ENCODE peak calls at places on chromosomes 6 and 20, in nine cellular contexts. K, N, X, Z, M, E, I, A and F are unnamed samples.

GRCh38 chr6:29764422-29765196 is 41.4 kb downstream of the HLA-F start:
- DNase-seq in K (no peak), N (no peak), X (no peak), Z (peak; percentile 28), M (no peak), E (no peak), I (no peak), A (no peak), F (no peak)

GRCh38 chr6:147285087-147285855 is 81.1 kb downstream of the STXBP5 start:
- DNase-seq in K (peak; percentile 53), N (no peak), X (no peak), Z (peak; percentile 29), M (no peak), E (peak; percentile 10), I (no peak), A (no peak), F (no peak)

GRCh38 chr6:44779130-44779826 is 391.8 kb downstream of the CDC5L start:
- DNase-seq in K (no peak), N (no peak), X (peak; percentile 50), Z (no peak), M (no peak), E (no peak), I (no peak), A (no peak), F (no peak)

GRCh38 chr6:41519748-41520699 is 26.2 kb upstream of the FOXP4 start:
- DNase-seq in K (no peak), N (no peak), X (no peak), Z (no peak), M (no peak), E (no peak), I (no peak), A (no peak), F (no peak)

GRCh38 chr6:75934643-75935472 is 137.6 kb downstream of the IMPG1 start:
- DNase-seq in K (peak; percentile 80), N (peak; percentile 45), X (peak; percentile 21), Z (peak; percentile 81), M (no peak), E (peak; percentile 26), I (no peak), A (no peak), F (no peak)

GRCh38 chr20:25076731-25077609 is 5.0 kb downstream of the VSX1 start:
- DNase-seq in K (peak; percentile 89), N (no peak), X (no peak), Z (no peak), M (no peak), E (no peak), I (no peak), A (no peak), F (peak; percentile 31)

GRCh38 chr6:158797331-158798202 is 21.6 kb downstream of the EZR start:
- DNase-seq in K (peak; percentile 20), N (no peak), X (no peak), Z (peak; percentile 38), M (no peak), E (no peak), I (no peak), A (no peak), F (no peak)

GRCh38 chr20:3040086-3040485 is 3.3 kb upstream of the GNRH2 start:
- DNase-seq in K (no peak), N (no peak), X (no peak), Z (no peak), M (no peak), E (no peak), I (no peak), A (no peak), F (no peak)

GRCh38 chr20:45041464-45042337 is 59.2 kb downstream of the KCNS1 start:
- DNase-seq in K (peak; percentile 60), N (no peak), X (no peak), Z (peak; percentile 73), M (no peak), E (no peak), I (no peak), A (no peak), F (no peak)

GRCh38 chr6:105270511-105270910 is 90.7 kb upstream of the POPDC3 start:
- DNase-seq in K (no peak), N (peak; percentile 19), X (no peak), Z (no peak), M (no peak), E (no peak), I (no peak), A (no peak), F (no peak)

GRCh38 chr6:90044833-90045337 is 150.6 kb downstream of the GJA10 start:
- DNase-seq in K (no peak), N (no peak), X (no peak), Z (peak; percentile 62), M (no peak), E (no peak), I (no peak), A (no peak), F (no peak)

GRCh38 chr6:74606488-74607135 is 599.2 kb downstream of the COL12A1 start:
- DNase-seq in K (no peak), N (peak; percentile 81), X (no peak), Z (peak; percentile 95), M (no peak), E (no peak), I (no peak), A (no peak), F (no peak)

GRCh38 chr6:72525821-72526550 is 95.9 kb upstream of the KCNQ5 start:
- DNase-seq in K (no peak), N (peak; percentile 19), X (no peak), Z (peak; percentile 16), M (no peak), E (no peak), I (no peak), A (no peak), F (no peak)

GRCh38 chr6:83878902-83879644 is 19.6 kb downstream of the CYB5R4 start:
- DNase-seq in K (no peak), N (no peak), X (no peak), Z (no peak), M (no peak), E (no peak), I (no peak), A (no peak), F (no peak)

GRCh38 chr6:89082439-89082838 is 1.9 kb downstream of the PNRC1 start:
- DNase-seq in K (no peak), N (no peak), X (no peak), Z (peak; percentile 32), M (no peak), E (peak; percentile 31), I (no peak), A (no peak), F (no peak)

GRCh38 chr6:9398794-9399373 is 963.5 kb upstream of the SLC35B3 start:
- DNase-seq in K (no peak), N (no peak), X (no peak), Z (no peak), M (no peak), E (no peak), I (no peak), A (no peak), F (no peak)

GRCh38 chr6:109389650-109390274 is 7.5 kb upstream of the CD164 start:
- DNase-seq in K (no peak), N (no peak), X (no peak), Z (no peak), M (no peak), E (no peak), I (no peak), A (no peak), F (no peak)

GRCh38 chr6:134080171-134080795 is 27.9 kb upstream of the SLC2A12 start:
- DNase-seq in K (peak; percentile 57), N (no peak), X (no peak), Z (no peak), M (no peak), E (no peak), I (no peak), A (no peak), F (no peak)

GRCh38 chr6:157861814-157862213 is 38.8 kb downstream of the SNX9 start:
- DNase-seq in K (no peak), N (no peak), X (no peak), Z (peak; percentile 52), M (no peak), E (no peak), I (no peak), A (no peak), F (no peak)

GRCh38 chr6:30676660-30677270 is 4.0 kb upstream of the DHX16 start:
- DNase-seq in K (no peak), N (no peak), X (no peak), Z (no peak), M (no peak), E (no peak), I (no peak), A (no peak), F (no peak)

GRCh38 chr20:44702776-44703175 is 12.4 kb upstream of the CCN5 start:
- DNase-seq in K (no peak), N (peak; percentile 89), X (peak; percentile 96), Z (peak; percentile 95), M (no peak), E (no peak), I (no peak), A (no peak), F (peak; percentile 97)

GRCh38 chr20:50323777-50324604 is 133.4 kb downstream of the CEBPB start:
- DNase-seq in K (no peak), N (no peak), X (no peak), Z (no peak), M (no peak), E (no peak), I (no peak), A (no peak), F (no peak)

GRCh38 chr6:152863618-152864326 is 113.2 kb downstream of the VIP start:
- DNase-seq in K (peak; percentile 73), N (peak; percentile 56), X (peak; percentile 63), Z (peak; percentile 58), M (peak; percentile 19), E (peak; percentile 42), I (peak; percentile 54), A (peak; percentile 58), F (no peak)

GRCh38 chr6:12582421-12583110 is 134.0 kb upstream of the PHACTR1 start:
- DNase-seq in K (no peak), N (no peak), X (no peak), Z (no peak), M (no peak), E (no peak), I (no peak), A (no peak), F (no peak)

GRCh38 chr6:32790306-32790705 is 26.5 kb downstream of the HLA-DOB start:
- DNase-seq in K (no peak), N (no peak), X (no peak), Z (peak; percentile 21), M (no peak), E (no peak), I (no peak), A (no peak), F (no peak)

GRCh38 chr20:63521602-63522001 is 1.0 kb downstream of the PPDPF start:
- DNase-seq in K (no peak), N (no peak), X (no peak), Z (no peak), M (no peak), E (no peak), I (no peak), A (no peak), F (no peak)

GRCh38 chr6:97085772-97086171 is 161.2 kb downstream of the KLHL32 start:
- DNase-seq in K (no peak), N (no peak), X (no peak), Z (peak; percentile 35), M (no peak), E (no peak), I (no peak), A (no peak), F (no peak)

GRCh38 chr6:57069920-57070331 is 20.1 kb upstream of the ZNF451 start:
- DNase-seq in K (no peak), N (no peak), X (no peak), Z (no peak), M (no peak), E (no peak), I (no peak), A (no peak), F (no peak)

GRCh38 chr6:96059586-96059985 is 43.8 kb downstream of the FUT9 start:
- DNase-seq in K (no peak), N (no peak), X (no peak), Z (no peak), M (no peak), E (no peak), I (no peak), A (no peak), F (no peak)

GRCh38 chr6:16130932-16131387 is 2.1 kb downstream of the MYLIP start:
- DNase-seq in K (peak; percentile 78), N (peak; percentile 44), X (peak; percentile 70), Z (peak; percentile 76), M (no peak), E (peak; percentile 77), I (no peak), A (peak; percentile 23), F (no peak)

GRCh38 chr6:162151050-162151658 is 576.4 kb downstream of the PRKN start:
- DNase-seq in K (no peak), N (no peak), X (no peak), Z (no peak), M (no peak), E (no peak), I (no peak), A (no peak), F (no peak)